ENCODE peak calls at places on chromosomes 13 and 19, in six cellular contexts. O, A, N, F, S and Z are unnamed samples.
A peak's percentile ranks its signal among the peaks of the same experiment; 100 is the strongest.

GRCh38 chr13:101127741-101128353 is 288.5 kb downstream of the NALCN start:
- DNase-seq in F (no peak), S (no peak), N (no peak), O (no peak), A (peak; percentile 21), Z (no peak)

GRCh38 chr13:59861676-59862075 is 302.1 kb downstream of the DIAPH3 start:
- DNase-seq in S (no peak), A (no peak), F (no peak), N (no peak), O (no peak), Z (no peak)

GRCh38 chr19:45911291-45911690 is 3.3 kb downstream of the NANOS2 start:
- DNase-seq in F (no peak), O (no peak), N (no peak), A (no peak), S (no peak), Z (no peak)

GRCh38 chr19:31261019-31261595 is 88.1 kb downstream of the TSHZ3 start:
- DNase-seq in A (no peak), O (no peak), F (no peak), N (no peak), S (peak; percentile 0), Z (no peak)

GRCh38 chr19:7789447-7789846 is 26.4 kb downstream of the CLEC4M start:
- DNase-seq in F (no peak), O (no peak), A (no peak), N (no peak), S (no peak), Z (no peak)

GRCh38 chr19:40190891-40191835 is at the start of gene MAP3K10:
- DNase-seq in O (no peak), S (peak; percentile 56), N (peak; percentile 87), A (no peak), F (peak; percentile 90), Z (peak; percentile 67)

GRCh38 chr13:41361501-41361900 is 50.4 kb downstream of the NAA16 start:
- DNase-seq in N (no peak), F (no peak), A (no peak), S (no peak), O (no peak), Z (no peak)

GRCh38 chr13:33285420-33286124 is at the start of gene STARD13:
- DNase-seq in S (peak; percentile 74), O (peak; percentile 94), A (peak; percentile 59), F (peak; percentile 91), N (peak; percentile 88), Z (no peak)

GRCh38 chr13:48545608-48546007 is 12.7 kb upstream of the RCBTB2 start:
- DNase-seq in A (no peak), F (no peak), S (no peak), O (no peak), N (no peak), Z (no peak)

GRCh38 chr13:113774177-113775107 is 15.4 kb downstream of the TMEM255B start:
- DNase-seq in F (no peak), N (no peak), A (no peak), O (no peak), S (no peak), Z (no peak)

GRCh38 chr13:113187263-113187669 is 21.2 kb downstream of the PCID2 start:
- DNase-seq in A (peak; percentile 98), S (no peak), O (peak; percentile 96), N (peak; percentile 74), F (peak; percentile 63), Z (no peak)

GRCh38 chr13:77339408-77339807 is 12.5 kb upstream of the MYCBP2 start:
- DNase-seq in O (no peak), A (no peak), F (no peak), N (no peak), S (no peak), Z (no peak)

GRCh38 chr19:13155472-13156284 is 5.5 kb downstream of the IER2 start:
- DNase-seq in A (no peak), N (peak; percentile 85), S (peak; percentile 72), F (no peak), O (no peak), Z (peak; percentile 69)

GRCh38 chr13:21567714-21568113 is 36.3 kb downstream of the MICU2 start:
- DNase-seq in A (no peak), O (no peak), S (no peak), N (no peak), F (no peak), Z (no peak)

GRCh38 chr19:14519860-14520407 is 1.7 kb upstream of the DNAJB1 start:
- DNase-seq in F (no peak), O (no peak), A (peak; percentile 96), S (no peak), N (peak; percentile 67), Z (no peak)

GRCh38 chr19:7888145-7888825 is at the start of gene LRRC8E:
- DNase-seq in A (no peak), F (no peak), O (no peak), N (peak; percentile 87), S (peak; percentile 69), Z (no peak)

GRCh38 chr13:45333973-45334922 is 6.7 kb downstream of the TPT1 start:
- DNase-seq in A (no peak), F (no peak), O (no peak), S (no peak), N (no peak), Z (no peak)

DNA sequence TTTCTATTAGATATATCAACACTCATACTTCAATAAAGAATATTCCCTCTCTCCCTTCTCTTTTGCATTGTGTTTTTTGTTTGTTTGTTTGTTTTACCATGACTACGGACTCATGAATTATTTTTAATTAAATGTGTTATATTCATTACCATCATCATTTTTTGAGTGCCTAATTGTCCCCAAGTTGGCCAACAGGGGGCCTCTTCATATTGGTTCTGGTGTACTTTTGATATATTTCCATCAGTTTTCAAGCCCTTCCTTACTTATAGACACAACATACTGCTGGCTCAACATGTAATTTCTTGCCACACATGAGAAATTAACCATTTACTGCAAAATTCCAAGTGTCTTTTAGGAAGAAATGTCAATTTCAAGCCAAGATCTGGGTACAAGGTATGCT is 54.5 kb upstream of the GPC6 start:
- DNase-seq in S (no peak), F (no peak), N (no peak), O (no peak), A (no peak), Z (no peak)
- TF ChIP-seq CTCF in S (peak; percentile 47), F (no peak), N (no peak), O (no peak), A (no peak), Z (peak; percentile 29)

DNA sequence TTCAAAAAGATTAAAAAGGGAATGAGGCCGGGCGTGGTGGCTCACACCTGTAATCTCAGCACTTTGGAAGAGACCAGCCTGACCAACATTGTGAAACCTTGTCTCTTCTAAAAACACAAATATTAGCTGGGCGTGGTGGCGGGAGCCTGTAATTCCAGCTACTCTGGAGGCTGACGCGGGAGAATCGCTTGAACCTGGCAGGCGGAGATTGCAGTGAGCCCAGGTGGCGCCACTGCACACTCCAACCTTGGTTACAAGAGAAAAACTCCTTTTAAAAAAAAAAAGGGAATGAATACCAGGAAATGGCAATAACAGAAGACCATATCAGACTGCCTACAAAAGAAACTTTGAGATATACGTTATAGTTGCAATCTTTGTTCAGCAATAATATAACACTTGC is 1244.5 kb downstream of the PCDH9 start:
- DNase-seq in F (no peak), A (peak; percentile 67), N (no peak), O (no peak), S (no peak), Z (no peak)
- TF ChIP-seq CTCF in F (no peak), A (no peak), N (no peak), O (no peak), S (peak; percentile 39), Z (no peak)

DNA sequence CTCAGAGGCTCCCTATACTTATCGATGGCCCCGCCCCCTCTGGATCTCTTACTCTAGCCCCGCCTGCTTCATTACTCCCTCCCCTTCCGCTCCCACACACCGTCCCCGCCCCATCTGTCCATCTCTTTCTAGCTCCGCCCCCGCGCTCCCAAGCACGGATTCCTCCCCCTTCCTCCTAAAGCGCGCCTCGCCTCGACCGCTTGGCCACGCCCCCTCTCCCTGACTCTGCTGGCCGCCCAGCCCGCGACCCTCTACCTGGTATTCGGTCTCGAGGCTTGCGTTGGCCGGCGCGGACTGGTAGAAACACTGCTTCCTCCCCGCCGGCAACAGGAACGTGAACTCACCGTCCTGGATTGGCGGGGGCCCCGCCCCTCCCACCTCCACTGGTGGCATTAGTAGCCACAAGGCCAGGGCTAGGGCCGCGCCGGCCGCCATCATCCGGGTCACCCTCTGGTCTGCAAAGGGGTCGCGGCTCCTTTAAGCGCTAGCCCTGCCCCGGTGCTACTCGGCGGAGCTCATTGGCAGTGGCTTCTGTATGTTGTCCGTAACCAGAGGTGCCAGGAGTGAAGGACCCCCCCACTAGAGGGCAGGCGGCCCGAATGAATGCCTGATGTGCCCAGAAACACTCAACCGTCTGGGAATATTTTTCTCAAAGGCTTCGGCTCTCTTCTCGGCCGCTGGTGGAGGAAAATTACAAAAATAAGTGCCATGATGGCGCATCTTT is at the start of gene TMED1:
- DNase-seq in S (peak; percentile 94), O (peak; percentile 92), N (peak; percentile 97), A (peak; percentile 99), F (peak; percentile 96), Z (peak; percentile 83)
- TF ChIP-seq CTCF in S (peak; percentile 22), O (peak; percentile 24), N (no peak), A (no peak), F (peak; percentile 49), Z (peak; percentile 33)

GRCh38 chr19:3114018-3114726 is 20.0 kb downstream of the GNA11 start:
- DNase-seq in F (no peak), N (no peak), O (no peak), A (no peak), S (no peak), Z (no peak)

GRCh38 chr19:3111586-3112247 is 17.6 kb downstream of the GNA11 start:
- DNase-seq in S (no peak), O (no peak), F (no peak), N (no peak), A (no peak), Z (no peak)

GRCh38 chr19:3114811-3115210 is 20.6 kb downstream of the GNA11 start:
- DNase-seq in O (no peak), N (no peak), S (no peak), A (no peak), F (no peak), Z (no peak)

GRCh38 chr19:3112375-3113099 is 18.4 kb downstream of the GNA11 start:
- DNase-seq in N (no peak), O (no peak), F (no peak), S (no peak), A (no peak), Z (no peak)

GRCh38 chr19:3113100-3114017 is 19.2 kb downstream of the GNA11 start:
- DNase-seq in F (no peak), S (no peak), A (no peak), N (no peak), O (no peak), Z (no peak)
- TF ChIP-seq CTCF in F (no peak), S (no peak), A (no peak), N (no peak), O (no peak), Z (no peak)